ENCODE peak calls at places on chromosomes 3 and 15, in five cellular contexts. A is heart right ventricle, M is AG04450, D is cardiac fibroblast, T is lung. L is an unnamed sample.

GRCh38 chr3:13019243-13019701 is 54.0 kb downstream of the IQSEC1 start:
- DNase-seq in A (peak), M (peak), D (peak), T (no peak), L (peak)

GRCh38 chr3:116053017-116053416 is 392.3 kb downstream of the LSAMP start:
- DNase-seq in A (no peak), M (no peak), D (no peak), T (no peak), L (no peak)

GRCh38 chr3:99767341-99767740 is 50.3 kb upstream of the CMSS1 start:
- DNase-seq in A (no peak), M (no peak), D (no peak), T (no peak), L (no peak)

GRCh38 chr3:30527720-30528119 is 78.7 kb upstream of the TGFBR2 start:
- DNase-seq in A (peak), M (no peak), D (peak), T (no peak), L (no peak)

GRCh38 chr3:122003112-122003511 is 18.9 kb downstream of the ILDR1 start:
- DNase-seq in A (no peak), M (no peak), D (no peak), T (no peak), L (no peak)

GRCh38 chr15:36040173-36040572 is 494.2 kb upstream of the DPH6 start:
- DNase-seq in A (no peak), M (no peak), D (no peak), T (no peak), L (no peak)

GRCh38 chr15:91896656-91897055 is 43.1 kb downstream of the SLCO3A1 start:
- DNase-seq in A (no peak), M (no peak), D (no peak), T (no peak), L (no peak)

GRCh38 chr15:70111203-70112017 is 13.7 kb upstream of the TLE3 start:
- DNase-seq in A (peak), M (peak), D (peak), T (no peak), L (no peak)

GRCh38 chr15:43187544-43188155 is 2.4 kb downstream of the CCNDBP1 start:
- DNase-seq in A (no peak), M (peak), D (peak), T (no peak), L (peak)

GRCh38 chr3:56682458-56683121 is 475 bp downstream of the TASOR start:
- DNase-seq in A (peak), M (peak), D (peak), T (peak), L (no peak)

GRCh38 chr15:44102675-44103254 is 92.3 kb downstream of the FRMD5 start:
- DNase-seq in A (peak), M (peak), D (peak), T (no peak), L (peak)

GRCh38 chr3:54168451-54168850 is 46.1 kb downstream of the CACNA2D3 start:
- DNase-seq in A (no peak), M (no peak), D (no peak), T (no peak), L (no peak)

GRCh38 chr3:102577390-102577789 is 142.6 kb downstream of the ZPLD1 start:
- DNase-seq in A (no peak), M (no peak), D (no peak), T (no peak), L (no peak)

GRCh38 chr15:41932511-41932910 is 38.7 kb upstream of the SPTBN5 start:
- DNase-seq in A (no peak), M (no peak), D (no peak), T (no peak), L (no peak)

GRCh38 chr15:98124576-98124975 is 164.1 kb downstream of the ARRDC4 start:
- DNase-seq in A (no peak), M (no peak), D (no peak), T (no peak), L (no peak)

GRCh38 chr3:172608575-172608974 is 85.3 kb upstream of the TNFSF10 start:
- DNase-seq in A (no peak), M (no peak), D (no peak), T (no peak), L (no peak)
- H3K4me3 ChIP-seq in A (no peak), M (no peak), D (no peak), T (no peak), L (no peak)

GRCh38 chr3:112293368-112294321 is at the start of gene SLC9C1:
- DNase-seq in A (peak), M (peak), D (peak), T (no peak), L (peak)
- H3K4me3 ChIP-seq in A (peak), M (peak), D (peak), T (peak), L (peak)

DNA sequence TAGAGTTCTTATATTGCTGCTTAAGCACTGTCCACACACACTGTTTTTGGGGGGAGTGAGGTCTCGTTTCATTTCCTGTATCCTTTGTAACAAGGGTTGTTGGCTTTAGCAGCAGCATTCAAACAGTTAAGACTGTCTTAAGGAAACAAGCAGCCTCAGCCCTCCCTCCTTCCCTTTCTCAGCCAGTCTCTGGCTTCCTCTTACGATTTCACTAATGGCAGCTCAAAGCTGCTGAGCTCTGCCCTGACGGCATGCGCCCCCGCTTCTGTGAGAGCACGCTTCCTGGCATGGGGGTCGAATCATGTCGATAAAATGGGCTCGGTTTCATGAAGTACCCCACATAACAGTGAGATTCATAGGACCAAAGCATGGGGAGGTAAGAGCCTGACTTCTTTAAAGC is 105.0 kb downstream of the KLHL25 start:
- DNase-seq in A (peak), M (peak), D (peak), T (peak), L (no peak)
- H3K4me3 ChIP-seq in A (peak), M (peak), D (peak), T (peak), L (no peak)

GRCh38 chr15:45184562-45185041 is 3.2 kb downstream of the SHF start:
- DNase-seq in A (no peak), M (no peak), D (no peak), T (no peak), L (no peak)

GRCh38 chr15:45186771-45187577 is 792 bp downstream of the SHF start:
- DNase-seq in A (no peak), M (no peak), D (no peak), T (no peak), L (no peak)

GRCh38 chr15:45185903-45186770 is 1.6 kb downstream of the SHF start:
- DNase-seq in A (no peak), M (no peak), D (no peak), T (no peak), L (no peak)

GRCh38 chr15:45183511-45183910 is 4.3 kb downstream of the SHF start:
- DNase-seq in A (no peak), M (no peak), D (no peak), T (no peak), L (no peak)

DNA sequence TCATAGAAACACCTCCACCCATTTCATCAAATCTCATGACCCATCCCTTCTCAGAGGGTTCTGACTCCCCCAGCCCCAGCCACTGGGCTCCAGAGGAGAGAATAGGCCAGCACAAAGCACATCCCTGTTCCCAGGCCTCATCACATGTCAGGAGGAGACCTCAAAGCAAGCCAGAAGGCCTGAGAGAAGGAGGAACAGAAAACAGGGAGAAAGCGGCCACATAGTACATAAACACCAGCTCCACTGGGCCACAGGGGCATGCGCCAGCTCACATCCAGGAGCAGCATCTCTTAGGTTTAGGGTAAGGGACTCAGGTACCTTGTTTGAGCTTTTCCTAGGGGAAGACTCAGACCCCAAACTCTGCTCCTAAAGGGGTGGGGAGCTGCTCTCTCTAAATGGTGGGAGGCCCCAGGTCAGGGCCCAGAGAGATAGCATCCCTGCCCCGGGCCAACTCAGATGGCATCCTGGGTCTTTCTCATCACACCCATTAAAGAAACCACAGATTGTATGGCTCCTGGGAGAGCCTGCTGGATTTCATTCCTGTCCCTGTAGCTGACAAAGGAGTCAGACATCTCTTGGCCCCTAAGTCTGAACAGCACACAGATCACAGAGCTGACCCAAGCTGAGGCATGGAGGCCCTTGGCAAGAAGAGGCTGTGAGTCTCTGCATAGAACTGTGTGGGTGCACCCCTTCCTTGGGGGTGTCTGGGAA is 2.5 kb downstream of the SHF start:
- DNase-seq in A (no peak), M (no peak), D (no peak), T (no peak), L (no peak)
- H3K4me3 ChIP-seq in A (no peak), M (no peak), D (no peak), T (no peak), L (no peak)

GRCh38 chr3:179265092-179265491 is 14.2 kb upstream of the KCNMB3 start:
- DNase-seq in A (no peak), M (no peak), D (no peak), T (no peak), L (no peak)

GRCh38 chr3:179265875-179266274 is 15.0 kb upstream of the KCNMB3 start:
- DNase-seq in A (no peak), M (no peak), D (no peak), T (no peak), L (no peak)

GRCh38 chr3:179266701-179267211 is 15.8 kb upstream of the KCNMB3 start:
- DNase-seq in A (peak), M (no peak), D (no peak), T (no peak), L (no peak)

GRCh38 chr3:179263134-179263533 is 12.2 kb upstream of the KCNMB3 start:
- DNase-seq in A (no peak), M (no peak), D (no peak), T (no peak), L (no peak)

GRCh38 chr3:179264456-179264855 is 13.5 kb upstream of the KCNMB3 start:
- DNase-seq in A (no peak), M (no peak), D (no peak), T (no peak), L (no peak)
- H3K4me3 ChIP-seq in A (no peak), M (no peak), D (no peak), T (no peak), L (no peak)

GRCh38 chr3:146111337-146111736 is 49.6 kb downstream of the PLOD2 start:
- DNase-seq in A (no peak), M (no peak), D (no peak), T (no peak), L (no peak)

GRCh38 chr3:146115619-146116018 is 45.4 kb downstream of the PLOD2 start:
- DNase-seq in A (no peak), M (no peak), D (no peak), T (no peak), L (no peak)

GRCh38 chr3:146110156-146110555 is 50.8 kb downstream of the PLOD2 start:
- DNase-seq in A (no peak), M (no peak), D (no peak), T (no peak), L (no peak)
- H3K4me3 ChIP-seq in A (no peak), M (no peak), D (no peak), T (no peak), L (no peak)

GRCh38 chr3:129600348-129600747 is 6.1 kb downstream of the PLXND1 start:
- DNase-seq in A (no peak), M (no peak), D (no peak), T (no peak), L (no peak)
- H3K4me3 ChIP-seq in A (no peak), M (no peak), D (no peak), T (no peak), L (no peak)

GRCh38 chr3:184582583-184582982 is 21.0 kb downstream of the EPHB3 start:
- DNase-seq in A (peak), M (no peak), D (peak), T (no peak), L (no peak)
- H3K4me3 ChIP-seq in A (peak), M (no peak), D (no peak), T (no peak), L (peak)

GRCh38 chr3:11096266-11097135 is 57.8 kb upstream of the HRH1 start:
- DNase-seq in A (peak), M (peak), D (peak), T (peak), L (peak)
- H3K4me3 ChIP-seq in A (peak), M (peak), D (peak), T (no peak), L (peak)

GRCh38 chr3:15860014-15860934 is 62.5 kb upstream of the ANKRD28 start:
- DNase-seq in A (no peak), M (peak), D (peak), T (peak), L (no peak)

GRCh38 chr3:15858547-15859506 is 61.0 kb upstream of the ANKRD28 start:
- DNase-seq in A (peak), M (no peak), D (peak), T (peak), L (no peak)

GRCh38 chr3:15859507-15860013 is 61.8 kb upstream of the ANKRD28 start:
- DNase-seq in A (peak), M (peak), D (peak), T (peak), L (peak)

DNA sequence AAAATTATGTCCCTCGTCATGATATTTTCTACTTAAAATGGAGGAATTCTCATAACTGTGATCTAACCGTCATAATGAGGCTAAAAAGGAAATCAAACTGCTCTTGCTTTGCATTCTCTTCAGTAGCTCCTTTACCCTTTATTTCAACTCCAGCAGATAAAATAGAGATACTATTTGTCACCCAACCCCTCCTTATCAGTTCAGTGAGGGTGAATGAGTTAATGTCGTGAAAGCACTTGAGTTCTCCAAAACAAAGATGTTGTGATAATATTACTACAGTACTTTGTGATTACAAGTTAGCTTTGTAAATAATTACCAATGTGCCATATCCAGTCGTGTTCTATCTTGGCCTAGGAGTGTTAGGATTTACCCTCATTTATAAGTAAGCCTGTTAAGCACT is 63.4 kb upstream of the ANKRD28 start:
- DNase-seq in A (no peak), M (no peak), D (no peak), T (no peak), L (no peak)
- H3K4me3 ChIP-seq in A (no peak), M (no peak), D (no peak), T (no peak), L (no peak)